ENCODE peak calls at places on chromosomes 5 and 9, in seven cellular contexts. B is GF-D8; C is epithelial cell of esophagus; O is gastrocnemius medialis; L is substantia nigra; Y is stimulated activated CD8-positive, alpha-beta memory T cell treated with anti-CD3 and anti-CD28 coated beads, Interleukin-15, amount 100 ng/mL, for 4 hours; H is fibroblast of the conjunctiva. Z is an unnamed sample.

GRCh38 chr5:44603496-44604272 is 205.1 kb upstream of the MRPS30 start:
- DNase-seq in B (no peak), C (peak; percentile 15), O (no peak), L (no peak), Y (no peak), H (no peak), Z (no peak)

GRCh38 chr9:132241483-132241839 is 79.6 kb downstream of the NTNG2 start:
- DNase-seq in B (no peak), C (no peak), O (no peak), L (no peak), Y (no peak), H (no peak), Z (no peak)

GRCh38 chr5:36734422-36734821 is 128.0 kb downstream of the SLC1A3 start:
- DNase-seq in B (no peak), C (peak; percentile 48), O (no peak), L (no peak), Y (no peak), H (no peak), Z (no peak)

GRCh38 chr5:68419637-68420452 is 204.3 kb downstream of the PIK3R1 start:
- DNase-seq in B (no peak), C (no peak), O (no peak), L (no peak), Y (no peak), H (peak; percentile 86), Z (no peak)

GRCh38 chr9:90965911-90966290 is 164.3 kb downstream of the SYK start:
- DNase-seq in B (no peak), C (no peak), O (no peak), L (no peak), Y (no peak), H (no peak), Z (no peak)

GRCh38 chr9:93121316-93122241 is 12.5 kb downstream of the NINJ1 start:
- DNase-seq in B (no peak), C (no peak), O (no peak), L (no peak), Y (no peak), H (no peak), Z (no peak)

GRCh38 chr5:65926893-65927292 is 518 bp downstream of the ERBIN start:
- DNase-seq in B (no peak), C (peak; percentile 35), O (no peak), L (no peak), Y (no peak), H (no peak), Z (no peak)

GRCh38 chr5:142013734-142014495 is 1.1 kb upstream of the GNPDA1 start:
- DNase-seq in B (no peak), C (peak; percentile 41), O (peak; percentile 43), L (peak; percentile 20), Y (no peak), H (no peak), Z (no peak)

GRCh38 chr9:88268886-88269285 is 119.4 kb upstream of the SPIN1 start:
- DNase-seq in B (no peak), C (no peak), O (no peak), L (no peak), Y (no peak), H (no peak), Z (no peak)

GRCh38 chr5:173736923-173737412 is 120.5 kb upstream of the BOD1 start:
- DNase-seq in B (no peak), C (no peak), O (no peak), L (no peak), Y (no peak), H (no peak), Z (no peak)

GRCh38 chr5:29230526-29231050 is 1962.9 kb upstream of the CDH6 start:
- DNase-seq in B (no peak), C (no peak), O (no peak), L (no peak), Y (no peak), H (no peak), Z (no peak)

GRCh38 chr9:97511762-97512429 is 10.4 kb downstream of the TMOD1 start:
- DNase-seq in B (no peak), C (peak; percentile 34), O (no peak), L (no peak), Y (no peak), H (no peak), Z (no peak)

GRCh38 chr9:97710356-97711222 is 13.4 kb upstream of the XPA start:
- DNase-seq in B (peak; percentile 36), C (peak; percentile 76), O (no peak), L (peak; percentile 38), Y (no peak), H (peak; percentile 49), Z (peak; percentile 18)

GRCh38 chr5:168085321-168086040 is 206.0 kb upstream of the WWC1 start:
- DNase-seq in B (no peak), C (no peak), O (no peak), L (no peak), Y (no peak), H (no peak), Z (no peak)

GRCh38 chr9:109382182-109382581 is 61.3 kb upstream of the EPB41L4B start:
- DNase-seq in B (no peak), C (no peak), O (no peak), L (no peak), Y (no peak), H (no peak), Z (no peak)

GRCh38 chr5:77282337-77283027 is 72.0 kb downstream of the PDE8B start:
- DNase-seq in B (no peak), C (peak; percentile 71), O (no peak), L (no peak), Y (no peak), H (peak; percentile 31), Z (no peak)

GRCh38 chr5:2749514-2750025 is 1.9 kb downstream of the IRX2 start:
- DNase-seq in B (no peak), C (peak; percentile 58), O (no peak), L (no peak), Y (no peak), H (no peak), Z (no peak)

Z was measured in effector CD8-positive, alpha-beta T cell.